ENCODE peak calls at places on chromosomes 13 and 19, in nine cellular contexts. One of them, this sample, is unnamed.

GRCh38 chr13:75458696-75459422 is 23.1 kb downstream of the TBC1D4 start:
- DNase-seq in progenitor cell of endocrine pancreas: no peak
- DNase-seq in frontal cortex: no peak
- DNase-seq in neuronal stem cell: no peak
- DNase-seq in cardiac muscle cell: no peak
- DNase-seq in HFFc6: no peak
- DNase-seq in GDM1: no peak
- DNase-seq in effector memory CD4-positive, alpha-beta T cell: no peak
- DNase-seq in WERI-Rb-1: no peak
- DNase-seq in this sample: no peak

GRCh38 chr19:13864513-13865242 is 12.3 kb upstream of the NANOS3 start:
- DNase-seq in progenitor cell of endocrine pancreas: no peak
- DNase-seq in frontal cortex: peak
- DNase-seq in neuronal stem cell: no peak
- DNase-seq in cardiac muscle cell: peak
- DNase-seq in HFFc6: no peak
- DNase-seq in GDM1: no peak
- DNase-seq in effector memory CD4-positive, alpha-beta T cell: no peak
- DNase-seq in WERI-Rb-1: no peak
- DNase-seq in this sample: no peak

GRCh38 chr19:13953021-13953531 is 767 bp downstream of the DCAF15 start:
- DNase-seq in progenitor cell of endocrine pancreas: no peak
- DNase-seq in frontal cortex: no peak
- DNase-seq in neuronal stem cell: no peak
- DNase-seq in cardiac muscle cell: no peak
- DNase-seq in HFFc6: peak
- DNase-seq in GDM1: no peak
- DNase-seq in effector memory CD4-positive, alpha-beta T cell: no peak
- DNase-seq in WERI-Rb-1: no peak
- DNase-seq in this sample: no peak

GRCh38 chr13:100306444-100306999 is 217.6 kb downstream of the PCCA start:
- DNase-seq in progenitor cell of endocrine pancreas: no peak
- DNase-seq in frontal cortex: no peak
- DNase-seq in neuronal stem cell: no peak
- DNase-seq in cardiac muscle cell: peak
- DNase-seq in HFFc6: no peak
- DNase-seq in GDM1: no peak
- DNase-seq in effector memory CD4-positive, alpha-beta T cell: no peak
- DNase-seq in WERI-Rb-1: no peak
- DNase-seq in this sample: no peak

GRCh38 chr13:44311011-44311481 is 62.6 kb upstream of the SERP2 start:
- DNase-seq in progenitor cell of endocrine pancreas: no peak
- DNase-seq in frontal cortex: no peak
- DNase-seq in neuronal stem cell: no peak
- DNase-seq in cardiac muscle cell: no peak
- DNase-seq in HFFc6: no peak
- DNase-seq in GDM1: no peak
- DNase-seq in effector memory CD4-positive, alpha-beta T cell: no peak
- DNase-seq in WERI-Rb-1: no peak
- DNase-seq in this sample: no peak

GRCh38 chr19:3285647-3286176 is 61.3 kb downstream of the CELF5 start:
- DNase-seq in progenitor cell of endocrine pancreas: peak
- DNase-seq in frontal cortex: no peak
- DNase-seq in neuronal stem cell: peak
- DNase-seq in cardiac muscle cell: no peak
- DNase-seq in HFFc6: no peak
- DNase-seq in GDM1: no peak
- DNase-seq in effector memory CD4-positive, alpha-beta T cell: peak
- DNase-seq in WERI-Rb-1: no peak
- DNase-seq in this sample: peak

GRCh38 chr19:48490980-48491792 is 20.4 kb downstream of the LMTK3 start:
- DNase-seq in progenitor cell of endocrine pancreas: no peak
- DNase-seq in frontal cortex: no peak
- DNase-seq in neuronal stem cell: no peak
- DNase-seq in cardiac muscle cell: peak
- DNase-seq in HFFc6: no peak
- DNase-seq in GDM1: no peak
- DNase-seq in effector memory CD4-positive, alpha-beta T cell: peak
- DNase-seq in WERI-Rb-1: peak
- DNase-seq in this sample: no peak

GRCh38 chr19:34508540-34508939 is 27.0 kb downstream of the WTIP start:
- DNase-seq in progenitor cell of endocrine pancreas: no peak
- DNase-seq in frontal cortex: no peak
- DNase-seq in neuronal stem cell: no peak
- DNase-seq in cardiac muscle cell: no peak
- DNase-seq in HFFc6: peak
- DNase-seq in GDM1: no peak
- DNase-seq in effector memory CD4-positive, alpha-beta T cell: no peak
- DNase-seq in WERI-Rb-1: no peak
- DNase-seq in this sample: no peak

GRCh38 chr13:102807699-102808098 is 8.8 kb downstream of the BIVM start:
- DNase-seq in progenitor cell of endocrine pancreas: no peak
- DNase-seq in frontal cortex: no peak
- DNase-seq in neuronal stem cell: no peak
- DNase-seq in cardiac muscle cell: no peak
- DNase-seq in HFFc6: no peak
- DNase-seq in GDM1: no peak
- DNase-seq in effector memory CD4-positive, alpha-beta T cell: no peak
- DNase-seq in WERI-Rb-1: no peak
- DNase-seq in this sample: no peak